ENCODE peak calls at places on chromosomes 16 and 17, in four cellular contexts. L, R, U and M are unnamed samples. For H3K9me3, the result is how much of the 10 kb centered on the place peaks cover.

GRCh38 chr17:46144246-46144645 is 49.0 kb downstream of the KANSL1 start:
- DNase-seq in L (no peak), R (no peak), U (no peak), M (no peak)

GRCh38 chr16:12901204-12901596 is 198 bp upstream of the SHISA9 start:
- DNase-seq in U (no peak), R (no peak), L (no peak), M (no peak)

GRCh38 chr17:75318615-75319222 is 29.5 kb upstream of the SLC25A19 start:
- DNase-seq in L (no peak), R (no peak), U (no peak), M (no peak)

GRCh38 chr16:1168837-1169236 is 15.9 kb downstream of the CACNA1H start:
- DNase-seq in U (no peak), R (no peak), L (no peak), M (no peak)

GRCh38 chr16:80518436-80518835 is 22.4 kb upstream of the DYNLRB2 start:
- DNase-seq in L (no peak), R (no peak), U (peak), M (no peak)

GRCh38 chr17:32563583-32563982 is 76.8 kb downstream of the CDK5R1 start:
- DNase-seq in R (no peak), L (no peak), U (no peak), M (no peak)

GRCh38 chr16:50396770-50397525 is 28.2 kb upstream of the BRD7 start:
- DNase-seq in L (peak), U (no peak), R (no peak), M (no peak)

GRCh38 chr16:88407042-88407420 is 24.3 kb downstream of the ZNF469 start:
- DNase-seq in U (no peak), R (no peak), L (no peak), M (no peak)

GRCh38 chr17:45092932-45093430 is 31.9 kb downstream of the NMT1 start:
- DNase-seq in R (peak), U (peak), L (peak), M (no peak)

GRCh38 chr17:20914658-20915057 is 128.2 kb downstream of the USP22 start:
- DNase-seq in R (no peak), L (no peak), U (no peak), M (no peak)

GRCh38 chr16:57045694-57046381 is 46.5 kb upstream of the CPNE2 start:
- DNase-seq in R (peak), U (peak), L (no peak), M (no peak)

GRCh38 chr16:82156761-82157654 is 13.0 kb downstream of the MPHOSPH6 start:
- DNase-seq in U (no peak), L (no peak), R (no peak), M (no peak)

GRCh38 chr16:28157768-28158535 is 53.8 kb downstream of the XPO6 start:
- DNase-seq in L (no peak), R (no peak), U (no peak), M (no peak)

GRCh38 chr17:751269-752001 is 629 bp downstream of the GEMIN4 start:
- DNase-seq in R (peak), U (peak), L (peak), M (peak)

DNA sequence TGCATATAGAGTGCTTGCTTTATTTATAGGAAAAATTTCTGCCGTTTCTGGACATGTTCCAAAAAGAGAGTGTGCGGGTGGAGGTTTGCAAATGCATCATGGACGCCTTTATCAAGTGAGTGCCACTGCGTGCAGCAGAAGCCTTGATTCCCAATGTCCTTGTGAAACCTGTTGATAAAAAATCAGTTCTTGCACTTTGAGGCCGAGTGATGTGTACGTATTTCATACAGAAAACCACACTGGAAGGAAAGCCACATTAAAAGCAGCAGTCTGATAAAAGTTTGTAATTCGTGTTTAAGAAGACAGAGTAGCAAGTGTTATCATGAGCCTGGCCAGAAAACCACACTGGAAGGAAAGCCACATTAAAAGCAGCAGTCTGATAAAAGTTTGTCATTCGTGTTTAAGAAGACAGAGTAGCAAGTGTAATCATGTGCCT is 78.0 kb downstream of the KNOP1 start:
- DNase-seq in R (no peak), L (no peak), U (no peak), M (no peak)
- H3K9me3 ChIP-seq in R (under half), L (under half), U (under half), M (under half)

DNA sequence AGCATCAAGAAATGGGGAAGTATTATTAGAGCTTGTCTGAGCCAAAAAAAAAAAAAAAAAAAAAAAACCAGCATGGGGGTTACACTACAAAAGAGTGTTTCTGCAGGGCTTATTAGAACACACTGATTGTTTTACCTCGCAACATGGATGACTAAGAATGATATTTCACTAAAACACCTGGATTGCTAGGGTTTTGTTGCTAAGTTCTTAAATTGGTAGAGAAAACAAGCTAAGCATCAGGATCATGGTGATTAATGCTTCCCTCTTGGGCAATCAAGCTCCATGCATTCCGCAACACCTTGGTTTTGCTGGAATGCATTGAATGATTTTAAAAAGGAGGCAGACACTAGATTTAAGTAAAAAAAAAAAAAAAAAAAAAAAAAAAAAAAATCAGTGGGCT is 931.4 kb upstream of the CDH8 start:
- DNase-seq in R (no peak), L (no peak), U (no peak), M (no peak)
- H3K9me3 ChIP-seq in R (under half), L (under half), U (under half), M (under half)

DNA sequence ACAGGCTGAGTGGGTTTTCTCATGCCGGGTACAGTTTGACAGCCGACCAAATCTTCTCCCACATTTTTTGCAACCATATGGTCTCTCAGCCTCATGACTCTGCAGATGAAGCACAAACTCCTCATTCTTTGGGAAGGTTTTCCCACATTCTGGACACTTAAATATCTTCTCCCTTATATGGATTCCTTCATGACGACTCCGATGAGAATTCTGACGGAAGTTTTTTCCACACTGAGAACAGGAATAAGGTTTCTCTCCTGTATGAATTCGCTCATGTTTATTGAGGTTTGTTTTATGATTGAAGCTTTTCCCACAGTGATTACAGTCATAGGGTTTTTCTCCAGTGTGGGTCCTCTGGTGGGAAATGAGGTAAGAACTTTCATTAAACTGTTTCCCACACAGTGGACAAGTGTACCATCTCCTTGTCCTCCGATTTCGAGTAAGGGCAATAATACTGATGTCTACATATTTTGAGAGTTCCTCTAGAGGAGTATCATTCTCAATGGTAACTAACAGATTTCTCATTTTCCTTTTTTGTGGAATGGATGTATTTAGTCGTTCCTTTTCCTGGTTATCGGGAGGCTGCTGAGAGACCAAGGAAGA is 10.9 kb downstream of the ZNF200 start:
- DNase-seq in L (no peak), R (no peak), U (no peak), M (no peak)
- H3K9me3 ChIP-seq in L (under half), R (half or more), U (under half), M (under half)

DNA sequence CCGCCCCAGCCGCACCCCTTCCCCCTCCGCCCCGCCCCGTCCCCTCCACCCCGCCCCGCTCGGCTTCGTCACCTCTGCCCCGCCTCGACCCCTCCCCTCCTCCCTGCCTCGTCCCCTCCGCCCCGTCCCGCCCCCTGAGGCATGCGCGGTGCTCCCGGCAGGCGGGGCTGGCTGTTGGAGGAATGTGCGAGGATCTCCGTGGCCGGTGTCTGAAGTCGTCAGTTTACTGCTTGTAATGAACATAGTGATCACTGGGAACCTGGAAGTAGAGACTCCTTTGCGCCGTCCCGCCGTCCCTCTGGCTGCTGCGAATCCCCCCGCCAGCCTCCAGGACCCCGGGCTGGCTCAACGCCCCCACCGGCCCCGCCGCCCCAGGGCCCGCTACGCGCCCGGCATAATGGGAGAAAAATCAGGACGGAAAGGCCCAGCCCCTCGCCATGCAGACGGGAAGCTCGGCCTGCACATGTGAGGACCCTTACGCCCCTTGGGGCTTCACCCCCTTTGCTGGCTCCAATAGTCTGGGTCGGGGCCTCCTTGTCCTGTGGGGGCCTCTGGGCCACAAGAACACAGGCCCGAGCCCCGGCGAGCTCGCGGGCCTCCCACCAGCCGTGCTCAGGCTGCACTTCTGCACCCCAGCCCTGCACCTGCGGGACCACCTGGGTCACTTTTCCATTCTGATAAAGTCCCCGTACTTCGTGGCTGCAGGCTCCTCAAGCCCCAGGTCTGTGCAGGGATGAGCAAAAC is 743.1 kb downstream of the KCNJ18 start:
- DNase-seq in L (no peak), R (no peak), U (no peak), M (no peak)
- H3K9me3 ChIP-seq in L (under half), R (under half), U (under half), M (under half)

DNA sequence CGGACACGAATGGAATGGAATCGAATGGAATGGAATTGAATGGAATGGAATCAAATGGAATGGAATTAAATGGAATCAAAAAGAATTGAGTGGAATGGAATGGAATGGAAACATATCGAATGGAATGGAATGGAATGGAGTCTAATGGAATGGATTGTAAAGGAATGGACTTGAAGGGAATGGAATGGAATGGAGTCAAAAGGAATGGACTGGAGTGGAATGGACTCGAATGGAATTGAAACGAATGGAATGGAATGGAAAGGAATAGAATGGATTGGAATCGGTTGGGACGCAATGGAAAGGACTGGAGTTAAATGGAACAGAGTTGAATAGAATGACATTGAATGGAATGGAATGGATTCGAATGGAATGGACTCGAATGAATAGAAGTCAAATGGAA is 486.9 kb upstream of the WSB1 start:
- DNase-seq in U (no peak), L (no peak), R (no peak), M (no peak)
- H3K9me3 ChIP-seq in U (under half), L (under half), R (half or more), M (under half)

GRCh38 chr17:5183410-5183793 is 8.3 kb downstream of the ZNF594 start:
- DNase-seq in R (no peak), U (no peak), L (no peak), M (no peak)
- H3K9me3 ChIP-seq in R (half or more), U (half or more), L (under half), M (under half)

GRCh38 chr16:86704516-86704915 is 126.2 kb downstream of the FOXL1 start:
- DNase-seq in R (no peak), L (no peak), U (no peak), M (no peak)
- H3K9me3 ChIP-seq in R (under half), L (under half), U (under half), M (under half)

GRCh38 chr16:35574454-35575431 is 2115.3 kb downstream of the TP53TG3F start:
- DNase-seq in R (no peak), U (no peak), L (no peak), M (no peak)

GRCh38 chr16:35575432-35575821 is 2116.0 kb downstream of the TP53TG3F start:
- DNase-seq in L (no peak), R (no peak), U (no peak), M (no peak)

GRCh38 chr16:35572186-35572585 is 2112.8 kb downstream of the TP53TG3F start:
- DNase-seq in U (no peak), R (no peak), L (no peak), M (no peak)

GRCh38 chr16:35574011-35574410 is 2114.6 kb downstream of the TP53TG3F start:
- DNase-seq in L (no peak), R (no peak), U (no peak), M (no peak)

DNA sequence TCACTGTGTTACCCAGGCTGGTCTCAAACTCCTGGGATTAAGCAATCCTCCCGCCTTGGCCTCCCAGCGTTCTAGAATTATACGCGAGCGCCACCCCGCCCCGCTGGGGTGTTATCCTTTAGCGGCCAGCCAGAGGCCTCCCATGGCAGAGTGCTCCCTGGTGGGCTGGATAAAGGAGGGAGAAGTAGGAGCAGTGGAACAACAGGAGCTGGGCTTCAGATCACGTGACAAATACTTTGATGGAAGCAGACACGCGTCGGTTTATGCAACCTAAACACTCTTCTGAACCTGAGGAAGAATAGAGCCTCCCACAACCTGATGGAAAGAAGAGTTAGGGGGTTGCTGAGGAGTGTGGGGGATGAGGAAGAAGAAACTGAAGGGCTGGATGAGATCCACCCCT is 2114.0 kb downstream of the TP53TG3F start:
- DNase-seq in R (no peak), U (no peak), L (no peak), M (no peak)
- H3K9me3 ChIP-seq in R (half or more), U (under half), L (under half), M (under half)

GRCh38 chr17:49624896-49625295 is 49.2 kb downstream of the NXPH3 start:
- DNase-seq in L (no peak), R (no peak), U (no peak), M (no peak)
- H3K9me3 ChIP-seq in L (under half), R (under half), U (under half), M (under half)